ENCODE peak calls at places on chromosomes 12 and 14, in seven cellular contexts. T is uterus; H is lower lobe of right lung; A is ovary; N is PC-3; L is heart right ventricle; R is CD4-positive, alpha-beta T cell. E is an unnamed sample.

GRCh38 chr12:27970981-27971489 is 1.5 kb downstream of the PTHLH start:
- DNase-seq in T (no peak), H (no peak), A (no peak), N (peak), L (no peak), R (no peak), E (no peak)

GRCh38 chr12:76037130-76038105 is 5.8 kb upstream of the PHLDA1 start:
- DNase-seq in T (peak), H (no peak), A (no peak), N (peak), L (no peak), R (peak), E (no peak)

GRCh38 chr14:100989924-100990323 is 86.4 kb upstream of the RTL1 start:
- DNase-seq in T (no peak), H (no peak), A (no peak), N (no peak), L (no peak), R (no peak), E (no peak)

GRCh38 chr12:68113644-68114043 is 45.9 kb downstream of the IFNG start:
- DNase-seq in T (no peak), H (no peak), A (no peak), N (peak), L (no peak), R (peak), E (no peak)

GRCh38 chr14:73887116-73887490 is 444 bp downstream of the ZNF410 start:
- DNase-seq in T (no peak), H (no peak), A (no peak), N (no peak), L (no peak), R (peak), E (no peak)

GRCh38 chr12:113465808-113466769 is 5.6 kb downstream of the LHX5 start:
- DNase-seq in T (no peak), H (no peak), A (no peak), N (peak), L (no peak), R (no peak), E (no peak)

GRCh38 chr12:48104531-48104930 is 1.3 kb downstream of the SENP1 start:
- DNase-seq in T (no peak), H (no peak), A (no peak), N (peak), L (no peak), R (no peak), E (no peak)

GRCh38 chr14:51507556-51508511 is 143.9 kb upstream of the FRMD6 start:
- DNase-seq in T (peak), H (no peak), A (peak), N (no peak), L (peak), R (no peak), E (peak)

GRCh38 chr14:64891839-64892375 is 12.2 kb upstream of the SPTB start:
- DNase-seq in T (no peak), H (no peak), A (no peak), N (peak), L (no peak), R (peak), E (no peak)

GRCh38 chr12:2325501-2325900 is 272.7 kb downstream of the CACNA1C start:
- DNase-seq in T (no peak), H (no peak), A (no peak), N (peak), L (no peak), R (no peak), E (no peak)

GRCh38 chr14:70032016-70032415 is 152.8 kb downstream of the SMOC1 start:
- DNase-seq in T (no peak), H (no peak), A (no peak), N (no peak), L (no peak), R (no peak), E (no peak)

GRCh38 chr14:37583358-37584210 is 11.5 kb downstream of the FOXA1 start:
- DNase-seq in T (no peak), H (peak), A (no peak), N (peak), L (peak), R (no peak), E (peak)

GRCh38 chr12:132084681-132085635 is 59.2 kb downstream of the DDX51 start:
- DNase-seq in T (peak), H (peak), A (peak), N (peak), L (peak), R (peak), E (peak)

GRCh38 chr12:113271853-113272561 is 50.7 kb downstream of the TPCN1 start:
- DNase-seq in T (peak), H (peak), A (peak), N (no peak), L (peak), R (no peak), E (peak)

GRCh38 chr14:56216631-56217379 is 98.6 kb downstream of the PELI2 start:
- DNase-seq in T (peak), H (peak), A (peak), N (no peak), L (peak), R (no peak), E (no peak)

GRCh38 chr14:90111895-90112534 is 50.2 kb downstream of the KCNK13 start:
- DNase-seq in T (no peak), H (no peak), A (no peak), N (peak), L (no peak), R (no peak), E (no peak)

GRCh38 chr14:101028971-101029667 is 125.6 kb upstream of the RTL1 start:
- DNase-seq in T (no peak), H (no peak), A (peak), N (no peak), L (no peak), R (no peak), E (peak)

GRCh38 chr14:88424573-88424972 is 39.1 kb downstream of the SPATA7 start:
- DNase-seq in T (no peak), H (no peak), A (no peak), N (peak), L (no peak), R (no peak), E (no peak)

GRCh38 chr12:117025481-117026151 is 73.6 kb downstream of the TESC start:
- DNase-seq in T (peak), H (peak), A (peak), N (peak), L (peak), R (peak), E (no peak)

GRCh38 chr14:99401196-99401595 is 79.5 kb downstream of the SETD3 start:
- DNase-seq in T (no peak), H (no peak), A (no peak), N (no peak), L (no peak), R (no peak), E (no peak)

GRCh38 chr12:111173391-111174282 is 195.3 kb downstream of the PHETA1 start:
- DNase-seq in T (no peak), H (no peak), A (no peak), N (peak), L (no peak), R (no peak), E (no peak)

GRCh38 chr12:68373836-68374314 is 41.7 kb upstream of the MDM1 start:
- DNase-seq in T (no peak), H (no peak), A (no peak), N (no peak), L (no peak), R (no peak), E (no peak)

GRCh38 chr12:53187145-53187899 is 6.6 kb upstream of the CSAD start:
- DNase-seq in T (no peak), H (no peak), A (no peak), N (no peak), L (no peak), R (no peak), E (no peak)

GRCh38 chr12:95484524-95484923 is 10.6 kb downstream of the METAP2 start:
- DNase-seq in T (no peak), H (no peak), A (no peak), N (peak), L (no peak), R (no peak), E (no peak)

GRCh38 chr12:77940566-77940965 is 109.9 kb downstream of the NAV3 start:
- DNase-seq in T (no peak), H (no peak), A (no peak), N (peak), L (no peak), R (no peak), E (no peak)

GRCh38 chr14:99854831-99855230 is 61.6 kb downstream of the EML1 start:
- DNase-seq in T (no peak), H (no peak), A (no peak), N (no peak), L (no peak), R (no peak), E (no peak)

GRCh38 chr12:70245458-70245857 is 2.2 kb downstream of the CNOT2 start:
- DNase-seq in T (no peak), H (no peak), A (no peak), N (no peak), L (no peak), R (no peak), E (no peak)

GRCh38 chr12:70243510-70244331 is 488 bp downstream of the CNOT2 start:
- DNase-seq in T (peak), H (peak), A (peak), N (peak), L (peak), R (peak), E (peak)

GRCh38 chr12:70240677-70241076 is 2.6 kb upstream of the CNOT2 start:
- DNase-seq in T (no peak), H (no peak), A (no peak), N (no peak), L (no peak), R (no peak), E (no peak)

GRCh38 chr12:70242695-70243509 is at the start of gene CNOT2:
- DNase-seq in T (peak), H (peak), A (peak), N (peak), L (peak), R (peak), E (peak)

DNA sequence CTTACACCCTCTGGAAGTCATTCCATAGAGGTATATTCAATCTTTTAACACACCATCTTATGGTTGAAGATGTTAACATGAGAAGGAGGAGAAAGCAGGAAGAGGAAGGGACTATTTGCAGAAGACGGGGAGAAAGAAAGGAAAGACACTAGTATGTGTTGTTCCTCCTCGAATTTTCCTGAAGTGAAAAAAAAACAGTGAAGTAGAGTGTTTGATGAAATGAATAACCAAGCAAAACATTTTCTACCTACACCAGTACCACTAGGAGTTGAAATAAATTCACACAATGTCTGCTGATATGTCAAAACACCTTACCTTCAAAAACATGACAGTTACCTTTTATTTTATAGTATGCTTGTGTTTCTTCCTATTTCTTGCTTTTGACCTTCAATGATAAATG is 1.4 kb upstream of the CNOT2 start:
- DNase-seq in T (no peak), H (no peak), A (no peak), N (no peak), L (no peak), R (no peak), E (no peak)
- H3K27ac ChIP-seq in T (no peak), H (no peak), A (no peak), N (no peak), L (peak), R (no peak), E (peak)

GRCh38 chr12:57853864-57854556 is 7.5 kb upstream of the CTDSP2 start:
- DNase-seq in T (no peak), H (no peak), A (no peak), N (peak), L (no peak), R (no peak), E (no peak)

GRCh38 chr12:57851552-57852186 is 5.1 kb upstream of the CTDSP2 start:
- DNase-seq in T (no peak), H (no peak), A (no peak), N (no peak), L (no peak), R (no peak), E (no peak)

GRCh38 chr12:57852195-57852594 is 5.7 kb upstream of the CTDSP2 start:
- DNase-seq in T (no peak), H (no peak), A (no peak), N (no peak), L (peak), R (no peak), E (no peak)

GRCh38 chr12:57850924-57851323 is 4.4 kb upstream of the CTDSP2 start:
- DNase-seq in T (no peak), H (no peak), A (no peak), N (no peak), L (no peak), R (no peak), E (no peak)

DNA sequence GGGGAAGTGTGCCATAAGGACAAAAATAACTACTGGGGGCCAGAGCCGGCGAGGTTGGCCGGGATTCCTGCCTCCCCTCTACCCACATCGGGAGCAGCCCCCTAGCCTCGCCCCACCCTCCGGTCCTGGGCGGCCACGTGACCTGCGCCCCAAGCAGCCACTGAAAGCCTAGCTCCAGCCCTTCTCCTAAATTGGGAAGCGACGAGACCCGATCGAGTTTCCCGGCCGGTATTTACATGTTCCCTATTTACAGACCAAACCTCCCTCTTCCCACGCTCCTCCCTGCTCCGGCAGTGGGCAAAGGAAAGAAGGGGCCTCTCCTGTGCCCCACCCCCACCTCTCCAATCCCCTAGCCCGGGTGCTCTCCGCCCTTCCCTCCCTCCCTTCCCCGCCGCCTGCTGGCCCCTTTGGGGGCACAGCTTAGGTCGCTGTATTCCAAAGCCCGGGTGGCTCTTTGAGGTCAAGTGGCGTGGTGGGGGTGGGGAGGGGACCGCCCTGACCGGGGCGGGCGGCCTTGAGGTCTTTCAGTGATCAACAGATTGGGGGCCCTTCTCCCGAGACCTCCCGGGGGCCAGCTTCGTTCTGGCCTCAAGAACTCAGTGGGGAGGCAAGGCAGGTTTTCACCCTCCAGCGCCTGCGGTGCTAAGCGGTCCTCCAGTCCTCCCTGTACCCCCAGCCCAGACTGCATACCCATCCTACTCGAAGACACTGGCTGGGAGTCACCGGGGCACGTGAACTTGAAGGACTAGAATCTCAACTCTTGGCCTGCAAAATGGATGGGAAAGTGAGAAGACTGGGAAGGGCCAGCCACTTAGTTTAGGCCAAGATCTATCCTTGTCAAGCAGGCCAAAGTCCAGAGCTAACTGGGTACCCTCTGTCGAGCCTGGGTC is 6.3 kb upstream of the CTDSP2 start:
- DNase-seq in T (peak), H (peak), A (peak), N (no peak), L (peak), R (no peak), E (peak)
- TF ChIP-seq CTCF in T (peak), H (peak), A (peak), N (no peak), L (no peak), R (no peak), E (peak)

GRCh38 chr12:228846-229200 is 14.9 kb upstream of the SLC6A12 start:
- DNase-seq in T (no peak), H (no peak), A (no peak), N (no peak), L (no peak), R (no peak), E (no peak)

GRCh38 chr12:227923-228845 is 14.2 kb upstream of the SLC6A12 start:
- DNase-seq in T (no peak), H (no peak), A (no peak), N (no peak), L (no peak), R (no peak), E (peak)

GRCh38 chr12:229441-230191 is 15.7 kb upstream of the SLC6A12 start:
- DNase-seq in T (no peak), H (no peak), A (no peak), N (no peak), L (no peak), R (no peak), E (peak)

GRCh38 chr12:226401-226800 is 12.4 kb upstream of the SLC6A12 start:
- DNase-seq in T (no peak), H (no peak), A (no peak), N (no peak), L (no peak), R (no peak), E (peak)

DNA sequence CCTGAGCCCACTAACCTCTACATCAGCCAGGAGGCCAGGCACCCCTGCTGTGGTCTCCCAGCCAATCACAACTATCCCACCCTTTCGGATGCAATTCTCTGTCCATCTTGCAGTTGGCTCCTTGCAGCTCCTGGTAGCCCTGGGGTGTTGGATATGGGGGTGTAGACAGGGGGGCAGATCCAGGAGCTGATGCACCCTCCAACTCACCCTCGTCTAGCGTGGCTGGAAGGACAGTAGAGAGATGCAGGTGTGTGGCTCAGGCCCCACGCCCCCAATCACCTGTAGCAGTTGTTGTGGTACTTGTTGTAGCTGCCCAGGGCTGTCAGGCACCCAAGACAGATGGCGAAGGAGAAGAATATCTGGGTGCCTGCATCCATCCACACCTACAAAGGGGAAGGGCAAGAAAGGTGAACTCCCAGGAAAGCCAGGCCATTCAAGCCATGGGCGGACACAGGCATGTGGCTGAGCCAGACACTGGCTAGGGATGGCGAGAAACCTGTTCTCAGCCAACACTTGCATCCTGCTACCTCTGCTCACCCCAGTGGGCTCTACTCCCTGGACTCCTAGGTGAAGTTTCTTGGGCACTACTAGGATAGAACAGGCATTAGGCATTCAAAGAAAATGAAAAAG is 13.4 kb upstream of the SLC6A12 start:
- DNase-seq in T (no peak), H (no peak), A (no peak), N (no peak), L (no peak), R (no peak), E (peak)
- H3K27ac ChIP-seq in T (no peak), H (no peak), A (no peak), N (no peak), L (no peak), R (no peak), E (no peak)

GRCh38 chr12:109713187-109713984 is at the start of gene FAM222A:
- DNase-seq in T (peak), H (peak), A (peak), N (peak), L (peak), R (peak), E (peak)
- TF ChIP-seq CTCF in T (peak), H (peak), A (peak), N (no peak), L (no peak), R (no peak), E (peak)

GRCh38 chr12:14901228-14901562 is 15.5 kb upstream of the MGP start:
- DNase-seq in T (no peak), H (no peak), A (no peak), N (peak), L (no peak), R (no peak), E (no peak)

GRCh38 chr12:14902465-14902864 is 16.8 kb upstream of the MGP start:
- DNase-seq in T (no peak), H (no peak), A (no peak), N (no peak), L (no peak), R (no peak), E (no peak)

GRCh38 chr12:14896477-14897184 is 11.0 kb upstream of the MGP start:
- DNase-seq in T (peak), H (no peak), A (no peak), N (no peak), L (no peak), R (no peak), E (no peak)

GRCh38 chr12:14903386-14904098 is 17.9 kb upstream of the MGP start:
- DNase-seq in T (no peak), H (no peak), A (no peak), N (no peak), L (no peak), R (no peak), E (no peak)

GRCh38 chr12:14900521-14901227 is 15.0 kb upstream of the MGP start:
- DNase-seq in T (no peak), H (no peak), A (no peak), N (no peak), L (no peak), R (no peak), E (no peak)
- H3K27ac ChIP-seq in T (peak), H (no peak), A (peak), N (no peak), L (peak), R (no peak), E (no peak)

DNA sequence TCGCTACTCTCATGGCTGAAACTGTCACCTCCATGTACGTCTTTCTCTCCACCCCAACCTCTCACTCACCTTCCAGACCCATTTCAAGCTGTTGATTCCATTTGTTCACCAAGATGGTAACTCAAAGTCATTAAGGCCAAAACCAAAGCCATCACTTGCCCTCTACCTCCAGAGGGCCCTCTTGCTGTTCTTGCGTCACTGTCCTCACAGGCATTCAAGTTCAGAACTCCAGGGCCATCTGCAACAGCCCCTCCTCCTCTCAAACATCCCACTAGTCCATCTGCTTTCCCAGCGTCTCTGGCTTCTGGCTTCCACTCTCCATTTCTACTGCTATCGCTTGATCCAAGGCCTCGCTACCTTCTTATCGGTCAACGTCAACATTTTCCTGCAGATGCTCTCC is 74.5 kb downstream of the VWF start:
- DNase-seq in T (no peak), H (no peak), A (no peak), N (no peak), L (no peak), R (no peak), E (no peak)
- TF ChIP-seq CTCF in T (no peak), H (no peak), A (no peak), N (no peak), L (no peak), R (no peak), E (no peak)